ENCODE peak calls at places on chromosomes 3 and 15, in nine cellular contexts. H is RWPE2, W is BJ, T is brain microvascular endothelial cell, G is astrocyte of the spinal cord, E is neural progenitor cell, D is pancreas, U is BE2C, S is mucosa of descending colon. B is an unnamed sample.

GRCh38 chr3:191412764-191413163 is 48.2 kb upstream of the PYDC2 start:
- DNase-seq in T (peak; percentile 91), H (no peak), W (peak; percentile 79), D (no peak), U (no peak), G (peak; percentile 94), E (peak; percentile 6), S (no peak), B (peak; percentile 16)

GRCh38 chr3:142281474-142281873 is 56.1 kb upstream of the GK5 start:
- DNase-seq in H (no peak), G (no peak), U (no peak), T (no peak), W (no peak), E (no peak), D (no peak), S (no peak), B (no peak)

GRCh38 chr3:14378415-14378814 is 24.0 kb upstream of the SLC6A6 start:
- DNase-seq in H (no peak), G (no peak), T (no peak), S (no peak), D (no peak), W (no peak), E (no peak), U (no peak), B (no peak)

GRCh38 chr3:119181765-119182164 is 8.4 kb downstream of the UPK1B start:
- DNase-seq in S (no peak), W (no peak), E (no peak), T (peak; percentile 29), U (no peak), D (no peak), H (peak; percentile 80), G (no peak), B (peak; percentile 15)

GRCh38 chr3:5428607-5429516 is 241.4 kb downstream of the EDEM1 start:
- DNase-seq in G (peak; percentile 51), E (no peak), T (no peak), H (no peak), U (no peak), W (no peak), S (no peak), D (no peak), B (no peak)

GRCh38 chr15:92810418-92811138 is 89.5 kb upstream of the CHD2 start:
- DNase-seq in U (peak; percentile 55), T (peak; percentile 53), E (peak; percentile 77), W (no peak), D (peak; percentile 77), G (peak; percentile 83), S (peak; percentile 83), H (peak; percentile 84), B (no peak)

GRCh38 chr3:72008226-72008996 is 223.5 kb upstream of the PROK2 start:
- DNase-seq in E (no peak), T (peak; percentile 31), S (no peak), U (no peak), H (no peak), W (no peak), G (peak; percentile 23), D (no peak), B (no peak)

GRCh38 chr3:39413691-39414420 is 7.3 kb downstream of the RPSA start:
- DNase-seq in H (no peak), S (no peak), W (no peak), U (no peak), T (no peak), G (no peak), E (no peak), D (no peak), B (no peak)

GRCh38 chr15:89665449-89666146 is 10.3 kb upstream of the KIF7 start:
- DNase-seq in G (peak; percentile 49), E (peak; percentile 82), D (peak; percentile 76), H (no peak), W (no peak), U (peak; percentile 71), S (peak; percentile 71), T (peak; percentile 16), B (no peak)

GRCh38 chr3:134666885-134667284 is 16.1 kb upstream of the KY start:
- DNase-seq in W (no peak), S (no peak), H (no peak), D (no peak), T (no peak), G (no peak), U (no peak), E (no peak), B (no peak)

GRCh38 chr3:21117397-21117796 is 633.6 kb downstream of the ZNF385D start:
- DNase-seq in D (no peak), S (no peak), G (no peak), W (no peak), T (no peak), H (no peak), E (no peak), U (no peak), B (no peak)

GRCh38 chr3:157175678-157176077 is 15.7 kb upstream of the CCNL1 start:
- DNase-seq in T (peak; percentile 9), S (peak; percentile 63), H (no peak), W (no peak), U (no peak), E (peak; percentile 50), D (peak; percentile 71), G (no peak), B (no peak)

GRCh38 chr15:93359780-93360161 is 270.8 kb upstream of the RGMA start:
- DNase-seq in U (no peak), T (no peak), E (no peak), W (no peak), D (no peak), S (no peak), G (no peak), H (no peak), B (no peak)

GRCh38 chr15:45442497-45443135 is 64.3 kb upstream of the GATM start:
- DNase-seq in H (no peak), S (no peak), E (no peak), T (peak; percentile 47), D (no peak), W (no peak), U (no peak), G (peak; percentile 71), B (peak; percentile 71)

GRCh38 chr3:122350814-122351418 is 25.9 kb downstream of the CSTA start:
- DNase-seq in S (no peak), U (no peak), G (peak; percentile 29), E (no peak), H (no peak), D (no peak), W (peak; percentile 16), T (peak; percentile 71), B (no peak)

GRCh38 chr15:92600902-92601301 is 54.7 kb downstream of the FAM174B start:
- DNase-seq in D (no peak), W (no peak), S (no peak), G (no peak), T (no peak), U (no peak), E (no peak), H (no peak), B (no peak)

GRCh38 chr15:57205999-57206398 is 170.3 kb upstream of the CGNL1 start:
- DNase-seq in T (no peak), S (peak; percentile 59), W (no peak), G (no peak), D (no peak), E (no peak), U (no peak), H (no peak), B (peak; percentile 68)

GRCh38 chr15:57329582-57330367 is 46.5 kb upstream of the CGNL1 start:
- DNase-seq in E (no peak), W (no peak), T (no peak), U (no peak), G (no peak), D (no peak), H (no peak), S (no peak), B (no peak)

GRCh38 chr3:31724681-31725080 is 192.0 kb downstream of the STT3B start:
- DNase-seq in H (no peak), T (no peak), E (peak; percentile 41), W (no peak), G (no peak), S (no peak), D (no peak), U (no peak), B (no peak)
- TF ChIP-seq CTCF in H (peak; percentile 21), T (peak; percentile 50), E (peak; percentile 49), W (peak; percentile 28), G (peak; percentile 20), S (no peak), D (no peak), U (peak; percentile 25), B (peak; percentile 44)

GRCh38 chr3:136954980-136955780 is 2.6 kb upstream of the IL20RB start:
- DNase-seq in H (no peak), S (no peak), G (no peak), D (no peak), E (peak; percentile 4), W (no peak), U (no peak), T (no peak), B (no peak)
- H3K4me3 ChIP-seq in H (no peak overlapping the region), S (no peak overlapping the region), G (no peak overlapping the region), D (no peak overlapping the region), E (no peak overlapping the region), W (no peak overlapping the region), U (no peak overlapping the region), T (no peak overlapping the region), B (no peak overlapping the region)

GRCh38 chr15:66293419-66294156 is at the start of gene DIS3L:
- DNase-seq in E (peak; percentile 83), T (no peak), G (peak; percentile 43), U (peak; percentile 63), D (peak; percentile 84), H (no peak), W (no peak), S (peak; percentile 78), B (no peak)
- TF ChIP-seq CTCF in E (no peak), T (no peak), G (no peak), U (no peak), D (no peak), H (peak; percentile 18), W (no peak), S (no peak), B (no peak)

DNA sequence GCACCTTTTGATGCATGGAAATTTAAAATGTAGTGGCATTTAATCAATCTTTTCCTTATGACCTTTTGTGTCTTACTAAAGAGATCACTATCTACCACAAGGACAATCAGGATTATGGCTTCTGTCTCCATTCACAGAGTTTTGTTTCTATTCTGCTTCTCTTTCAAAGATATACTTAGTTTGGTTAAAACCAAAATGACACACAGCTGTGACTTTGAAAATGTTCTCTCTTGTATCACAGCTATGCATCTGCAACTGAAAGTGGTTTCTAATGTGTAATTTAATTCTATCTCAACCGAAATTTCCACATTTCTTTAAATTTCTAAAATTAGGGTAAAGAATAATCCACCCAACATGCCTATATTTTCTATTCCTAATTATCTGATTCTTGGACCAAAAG is 27.7 kb downstream of the HLTF start:
- DNase-seq in W (no peak), G (no peak), H (no peak), U (no peak), S (no peak), D (no peak), E (no peak), T (no peak), B (no peak)
- H3K4me3 ChIP-seq in W (no peak overlapping the region), G (no peak overlapping the region), H (no peak overlapping the region), U (no peak overlapping the region), S (no peak overlapping the region), D (no peak overlapping the region), E (no peak overlapping the region), T (no peak overlapping the region), B (no peak overlapping the region)

DNA sequence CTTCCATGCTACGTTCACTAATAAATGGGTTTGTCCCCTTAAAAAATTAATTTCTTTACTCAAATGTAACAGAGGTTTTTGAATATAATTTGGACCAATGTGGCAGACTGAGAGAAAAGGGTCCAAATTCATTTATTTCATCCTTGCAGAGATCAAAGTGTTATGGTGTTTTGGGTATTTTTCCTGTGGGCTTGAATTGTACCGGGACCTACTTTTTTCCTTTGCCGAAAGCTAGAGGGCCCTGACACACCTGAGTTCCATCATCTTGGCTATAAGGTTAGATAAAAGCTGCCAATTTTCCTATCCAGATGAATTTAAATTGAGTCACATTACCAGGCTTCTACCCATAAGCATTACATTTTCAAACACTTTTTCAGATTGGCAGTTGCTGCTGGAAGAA is 893 bp downstream of the CCNB2 start:
- DNase-seq in S (no peak), G (no peak), E (no peak), U (no peak), W (no peak), D (no peak), T (no peak), H (no peak), B (no peak)
- TF ChIP-seq CTCF in S (no peak), G (peak; percentile 24), E (no peak), U (peak; percentile 25), W (peak; percentile 16), D (no peak), T (peak; percentile 25), H (peak; percentile 82), B (peak; percentile 20)

B was measured in retinal pigment epithelial cell.